ENCODE peak calls at places on chromosomes 3 and 15, in seven cellular contexts. N is stomach, U is suprapubic skin, R is GM23338, A is sigmoid colon, K is HCT116, H is HL-60. O is an unnamed sample.

GRCh38 chr15:99603828-99604227 is 38.0 kb downstream of the MEF2A start:
- DNase-seq in N (no peak), U (no peak), R (no peak), A (no peak), K (no peak), H (no peak), O (no peak)

GRCh38 chr15:49831206-49831965 is 210.5 kb downstream of the DTWD1 start:
- DNase-seq in N (no peak), U (peak), R (no peak), A (peak), K (no peak), H (no peak), O (no peak)

GRCh38 chr3:155912574-155913190 is 42.2 kb downstream of the GMPS start:
- DNase-seq in N (no peak), U (no peak), R (no peak), A (no peak), K (no peak), H (no peak), O (no peak)

GRCh38 chr3:148884261-148884660 is 19.2 kb downstream of the CPA3 start:
- DNase-seq in N (no peak), U (no peak), R (no peak), A (no peak), K (no peak), H (no peak), O (no peak)

GRCh38 chr3:31936661-31937060 is 44.4 kb downstream of the OSBPL10 start:
- DNase-seq in N (no peak), U (no peak), R (no peak), A (no peak), K (no peak), H (no peak), O (no peak)

GRCh38 chr15:36943496-36944361 is 156.6 kb downstream of the MEIS2 start:
- DNase-seq in N (no peak), U (no peak), R (peak), A (no peak), K (no peak), H (no peak), O (no peak)

GRCh38 chr15:91885054-91885453 is 31.5 kb downstream of the SLCO3A1 start:
- DNase-seq in N (no peak), U (no peak), R (no peak), A (no peak), K (no peak), H (no peak), O (no peak)

GRCh38 chr15:71761649-71762048 is 48.7 kb upstream of the NR2E3 start:
- DNase-seq in N (peak), U (no peak), R (no peak), A (no peak), K (peak), H (no peak), O (no peak)

GRCh38 chr15:75348563-75349350 is 1.9 kb downstream of the NEIL1 start:
- DNase-seq in N (peak), U (no peak), R (peak), A (no peak), K (no peak), H (no peak), O (no peak)

GRCh38 chr3:90253131-90253530 is 1145.7 kb downstream of the EPHA3 start:
- DNase-seq in N (no peak), U (no peak), R (no peak), A (no peak), K (no peak), H (peak), O (no peak)

GRCh38 chr15:62850791-62851291 is 191.7 kb upstream of the TPM1 start:
- DNase-seq in N (no peak), U (no peak), R (peak), A (no peak), K (no peak), H (no peak), O (peak)

GRCh38 chr15:49032601-49033145 is 13.6 kb downstream of the SECISBP2L start:
- DNase-seq in N (no peak), U (no peak), R (no peak), A (no peak), K (no peak), H (no peak), O (no peak)

GRCh38 chr15:41429003-41429890 is 12.4 kb downstream of the RTF1 start:
- DNase-seq in N (no peak), U (no peak), R (no peak), A (peak), K (no peak), H (no peak), O (no peak)

GRCh38 chr3:32568953-32569352 is 1.7 kb downstream of the DYNC1LI1 start:
- DNase-seq in N (no peak), U (no peak), R (no peak), A (no peak), K (no peak), H (no peak), O (no peak)

GRCh38 chr3:3776607-3777006 is 22.6 kb upstream of the LRRN1 start:
- DNase-seq in N (no peak), U (no peak), R (no peak), A (no peak), K (no peak), H (no peak), O (no peak)

GRCh38 chr3:133881987-133882825 is 13.5 kb downstream of the RAB6B start:
- DNase-seq in N (peak), U (no peak), R (no peak), A (no peak), K (no peak), H (no peak), O (peak)

GRCh38 chr3:124764746-124765145 is 34.5 kb downstream of the UMPS start:
- DNase-seq in N (no peak), U (no peak), R (no peak), A (no peak), K (no peak), H (no peak), O (no peak)

GRCh38 chr3:53495518-53496501 is 1.4 kb downstream of the CACNA1D start:
- DNase-seq in N (peak), U (no peak), R (peak), A (peak), K (no peak), H (no peak), O (no peak)

GRCh38 chr3:143970773-143971366 is 753 bp upstream of the DIPK2A start:
- DNase-seq in N (peak), U (peak), R (peak), A (peak), K (peak), H (peak), O (peak)

GRCh38 chr3:52531636-52532516 is 1.8 kb downstream of the NT5DC2 start:
- DNase-seq in N (peak), U (peak), R (no peak), A (peak), K (no peak), H (no peak), O (no peak)

GRCh38 chr3:15731024-15731423 is 66.8 kb downstream of the ANKRD28 start:
- DNase-seq in N (no peak), U (no peak), R (no peak), A (no peak), K (no peak), H (no peak), O (no peak)

GRCh38 chr3:64345351-64345750 is 120.1 kb upstream of the PRICKLE2 start:
- DNase-seq in N (no peak), U (no peak), R (no peak), A (peak), K (no peak), H (no peak), O (peak)

GRCh38 chr3:33042668-33043067 is 54.3 kb downstream of the GLB1 start:
- DNase-seq in N (no peak), U (no peak), R (no peak), A (no peak), K (no peak), H (no peak), O (no peak)

GRCh38 chr3:69319652-69320051 is 66.2 kb downstream of the FRMD4B start:
- DNase-seq in N (no peak), U (no peak), R (no peak), A (no peak), K (no peak), H (no peak), O (no peak)

GRCh38 chr3:17431477-17432045 is 310.9 kb downstream of the TBC1D5 start:
- DNase-seq in N (no peak), U (no peak), R (no peak), A (no peak), K (no peak), H (no peak), O (no peak)

GRCh38 chr3:153513236-153513635 is 351.2 kb downstream of the RAP2B start:
- DNase-seq in N (no peak), U (no peak), R (peak), A (no peak), K (peak), H (no peak), O (no peak)
- TF ChIP-seq CTCF in N (no peak), U (no peak), R (peak), A (no peak), K (peak), H (no peak), O (peak)

GRCh38 chr3:38453914-38454178 is 156 bp downstream of the ACVR2B start:
- DNase-seq in N (no peak), U (no peak), R (no peak), A (no peak), K (no peak), H (no peak), O (no peak)

GRCh38 chr3:38454884-38455638 is 1.4 kb downstream of the ACVR2B start:
- DNase-seq in N (peak), U (peak), R (peak), A (peak), K (no peak), H (peak), O (no peak)

GRCh38 chr3:38450853-38451252 is 2.8 kb upstream of the ACVR2B start:
- DNase-seq in N (no peak), U (no peak), R (no peak), A (no peak), K (no peak), H (no peak), O (no peak)

GRCh38 chr3:38454179-38454883 is 641 bp downstream of the ACVR2B start:
- DNase-seq in N (peak), U (peak), R (peak), A (no peak), K (no peak), H (peak), O (no peak)

DNA sequence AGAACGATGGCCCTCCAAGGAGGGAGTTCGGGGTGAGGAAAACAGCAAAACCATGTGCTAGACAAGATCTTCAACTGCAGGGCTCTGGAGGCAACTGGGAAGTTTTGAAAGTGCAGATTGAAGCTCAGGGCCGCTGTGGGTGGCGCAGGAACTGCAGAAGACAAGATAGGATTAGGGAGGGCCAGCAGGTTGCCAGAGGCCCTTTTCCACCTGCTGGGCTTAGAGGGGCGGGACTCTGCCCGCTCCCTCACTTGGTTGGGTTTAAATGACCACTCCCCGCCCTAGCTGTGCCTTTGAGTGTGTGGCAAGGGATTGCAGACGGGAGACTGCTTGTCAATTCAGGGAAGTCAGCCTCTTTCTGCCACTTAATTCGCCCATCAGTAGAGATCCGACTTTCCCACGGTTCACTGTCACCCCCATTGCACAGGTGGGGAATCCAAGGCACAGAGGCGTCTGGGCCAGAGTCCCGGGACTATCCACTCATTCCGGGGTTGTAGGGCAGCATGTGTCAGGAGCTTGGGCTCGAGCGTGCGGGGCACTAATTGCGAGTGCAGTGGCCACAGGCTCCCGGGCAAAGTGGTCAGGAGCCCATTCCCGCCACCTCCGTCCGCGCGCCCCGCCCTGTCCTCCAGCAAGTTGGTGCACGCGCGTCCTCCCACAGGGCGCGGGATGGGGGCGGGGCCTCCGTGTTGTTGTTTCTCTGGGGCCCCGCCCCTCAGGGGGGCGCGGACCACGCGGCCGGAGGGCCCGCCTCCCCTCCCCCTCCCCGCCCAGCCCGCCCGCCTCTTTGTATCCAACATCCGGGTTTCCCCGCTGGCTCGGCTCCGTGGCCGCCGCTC is at the start of gene ACVR2B:
- DNase-seq in N (peak), U (peak), R (peak), A (peak), K (peak), H (peak), O (no peak)
- TF ChIP-seq POLR2AphosphoS5 in N (peak), U (peak), R (no peak), A (no peak), K (no peak), H (no peak), O (peak)

DNA sequence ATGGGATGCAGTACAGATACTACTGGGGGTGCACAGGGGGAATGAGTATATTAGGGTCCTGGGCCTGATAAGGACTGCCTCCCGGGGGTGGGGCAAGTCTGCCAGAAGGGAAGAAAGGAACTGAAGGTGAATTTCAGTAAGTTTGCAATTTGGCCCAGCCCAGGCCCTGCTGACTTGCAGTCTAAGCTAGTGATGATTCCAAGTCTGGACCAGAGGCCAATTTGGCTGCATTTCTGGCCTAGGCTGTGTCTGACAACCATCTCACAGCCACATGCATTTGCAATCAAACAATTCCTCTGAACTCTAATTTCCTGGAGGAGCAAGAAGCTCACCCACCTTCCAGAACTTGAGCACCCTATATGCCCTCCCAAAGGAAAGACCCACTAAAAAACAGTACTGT is 114.7 kb downstream of the MEGF11 start:
- DNase-seq in N (no peak), U (no peak), R (no peak), A (no peak), K (no peak), H (no peak), O (no peak)
- H3K27ac ChIP-seq in N (no peak), U (no peak), R (no peak), A (no peak), K (no peak), H (no peak), O (peak)

GRCh38 chr15:61644550-61644949 is 415.4 kb upstream of the RORA start:
- DNase-seq in N (no peak), U (no peak), R (peak), A (no peak), K (no peak), H (no peak), O (no peak)
- TF ChIP-seq CTCF in N (no peak), U (no peak), R (peak), A (no peak), K (no peak), H (no peak), O (no peak)

GRCh38 chr3:172846706-172847105 is 96.2 kb downstream of the ECT2 start:
- DNase-seq in N (no peak), U (no peak), R (no peak), A (no peak), K (no peak), H (no peak), O (no peak)
- TF ChIP-seq POLR2AphosphoS5 in N (no peak), U (no peak), R (no peak), A (no peak), K (no peak), H (no peak), O (no peak)

DNA sequence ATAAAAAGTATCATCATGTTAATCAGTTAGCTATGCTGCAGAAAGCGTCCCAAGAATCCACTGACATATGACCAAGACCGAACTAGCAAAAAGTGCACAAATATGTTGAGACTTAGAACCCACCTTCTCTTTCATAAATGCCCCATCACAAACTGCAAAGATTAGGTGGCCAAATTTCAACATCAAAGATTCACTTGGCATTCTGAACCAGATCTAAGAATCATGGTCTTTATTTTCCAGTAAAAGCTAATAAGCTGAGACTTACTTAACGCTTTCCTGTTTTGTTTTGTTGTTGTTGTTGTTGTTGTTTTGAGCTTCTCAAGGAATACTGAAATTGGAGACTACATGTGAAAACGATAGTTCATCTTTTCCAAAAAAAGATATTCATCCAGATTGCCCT is 62.4 kb downstream of the ZBTB20 start:
- DNase-seq in N (no peak), U (no peak), R (no peak), A (no peak), K (no peak), H (no peak), O (no peak)
- H3K27ac ChIP-seq in N (no peak), U (peak), R (no peak), A (no peak), K (no peak), H (no peak), O (no peak)

GRCh38 chr3:57961828-57962447 is 46.3 kb upstream of the FLNB start:
- DNase-seq in N (no peak), U (no peak), R (peak), A (no peak), K (peak), H (peak), O (no peak)
- TF ChIP-seq CTCF in N (no peak), U (no peak), R (peak), A (no peak), K (peak), H (peak), O (peak)

GRCh38 chr15:57138260-57138895 is 219.9 kb downstream of the TCF12 start:
- DNase-seq in N (peak), U (no peak), R (peak), A (no peak), K (peak), H (peak), O (no peak)
- TF ChIP-seq POLR2AphosphoS5 in N (no peak), U (no peak), R (no peak), A (no peak), K (no peak), H (no peak), O (no peak)